ENCODE peak calls at places on chromosomes 13 and 19, in six cellular contexts. One of them, this sample, is unnamed.

GRCh38 chr19:42028304-42029216 is 34.5 kb upstream of the ATP1A3 start:
- DNase-seq in lower leg skin: no peak
- DNase-seq in colonic mucosa: peak
- DNase-seq in MCF 10A: peak
- DNase-seq in endothelial cell: peak
- DNase-seq in MM.1S: no peak
- DNase-seq in this sample: no peak

GRCh38 chr19:32674153-32674958 is 624 bp downstream of the ANKRD27 start:
- DNase-seq in lower leg skin: no peak
- DNase-seq in colonic mucosa: no peak
- DNase-seq in MCF 10A: peak
- DNase-seq in endothelial cell: peak
- DNase-seq in MM.1S: no peak
- DNase-seq in this sample: no peak

GRCh38 chr19:10473192-10473591 is 30.0 kb downstream of the KEAP1 start:
- DNase-seq in lower leg skin: no peak
- DNase-seq in colonic mucosa: no peak
- DNase-seq in MCF 10A: no peak
- DNase-seq in endothelial cell: no peak
- DNase-seq in MM.1S: no peak
- DNase-seq in this sample: no peak

GRCh38 chr19:28420731-28421550 is 792.0 kb downstream of the UQCRFS1 start:
- DNase-seq in lower leg skin: peak
- DNase-seq in colonic mucosa: no peak
- DNase-seq in MCF 10A: no peak
- DNase-seq in endothelial cell: no peak
- DNase-seq in MM.1S: no peak
- DNase-seq in this sample: no peak

GRCh38 chr19:57850553-57851017 is 926 bp downstream of the ZNF587 start:
- DNase-seq in lower leg skin: no peak
- DNase-seq in colonic mucosa: peak
- DNase-seq in MCF 10A: peak
- DNase-seq in endothelial cell: no peak
- DNase-seq in MM.1S: no peak
- DNase-seq in this sample: peak

GRCh38 chr13:36193151-36193855 is 21.1 kb downstream of the SOHLH2 start:
- DNase-seq in lower leg skin: no peak
- DNase-seq in colonic mucosa: no peak
- DNase-seq in MCF 10A: peak
- DNase-seq in endothelial cell: no peak
- DNase-seq in MM.1S: no peak
- DNase-seq in this sample: peak

GRCh38 chr13:45678282-45678681 is 23.8 kb upstream of the CBY2 start:
- DNase-seq in lower leg skin: no peak
- DNase-seq in colonic mucosa: no peak
- DNase-seq in MCF 10A: no peak
- DNase-seq in endothelial cell: no peak
- DNase-seq in MM.1S: no peak
- DNase-seq in this sample: no peak

GRCh38 chr19:34173145-34173956 is 1.0 kb downstream of the LSM14A start:
- DNase-seq in lower leg skin: peak
- DNase-seq in colonic mucosa: peak
- DNase-seq in MCF 10A: peak
- DNase-seq in endothelial cell: peak
- DNase-seq in MM.1S: peak
- DNase-seq in this sample: peak

GRCh38 chr13:48222358-48223015 is 10.5 kb upstream of the ITM2B start:
- DNase-seq in lower leg skin: no peak
- DNase-seq in colonic mucosa: no peak
- DNase-seq in MCF 10A: peak
- DNase-seq in endothelial cell: no peak
- DNase-seq in MM.1S: no peak
- DNase-seq in this sample: peak

GRCh38 chr13:107770541-107770940 is 444.8 kb downstream of the LIG4 start:
- DNase-seq in lower leg skin: no peak
- DNase-seq in colonic mucosa: no peak
- DNase-seq in MCF 10A: no peak
- DNase-seq in endothelial cell: no peak
- DNase-seq in MM.1S: no peak
- DNase-seq in this sample: no peak

GRCh38 chr13:39463611-39464010 is 139.4 kb downstream of the LHFPL6 start:
- DNase-seq in lower leg skin: no peak
- DNase-seq in colonic mucosa: no peak
- DNase-seq in MCF 10A: no peak
- DNase-seq in endothelial cell: no peak
- DNase-seq in MM.1S: no peak
- DNase-seq in this sample: no peak

GRCh38 chr19:10052602-10053360 is 33.3 kb upstream of the SHFL start:
- DNase-seq in lower leg skin: no peak
- DNase-seq in colonic mucosa: no peak
- DNase-seq in MCF 10A: no peak
- DNase-seq in endothelial cell: no peak
- DNase-seq in MM.1S: no peak
- DNase-seq in this sample: no peak

GRCh38 chr19:2507109-2507508 is 31.2 kb downstream of the GADD45B start:
- DNase-seq in lower leg skin: no peak
- DNase-seq in colonic mucosa: peak
- DNase-seq in MCF 10A: peak
- DNase-seq in endothelial cell: no peak
- DNase-seq in MM.1S: no peak
- DNase-seq in this sample: peak

GRCh38 chr19:58318297-58318696 is 8.5 kb upstream of the ZSCAN22 start:
- DNase-seq in lower leg skin: no peak
- DNase-seq in colonic mucosa: no peak
- DNase-seq in MCF 10A: no peak
- DNase-seq in endothelial cell: no peak
- DNase-seq in MM.1S: no peak
- DNase-seq in this sample: no peak

GRCh38 chr19:55867101-55867500 is 30.8 kb downstream of the NLRP4 start:
- DNase-seq in lower leg skin: no peak
- DNase-seq in colonic mucosa: no peak
- DNase-seq in MCF 10A: no peak
- DNase-seq in endothelial cell: no peak
- DNase-seq in MM.1S: no peak
- DNase-seq in this sample: no peak

GRCh38 chr19:16326401-16327130 is 1.9 kb downstream of the KLF2 start:
- DNase-seq in lower leg skin: peak
- DNase-seq in colonic mucosa: no peak
- DNase-seq in MCF 10A: no peak
- DNase-seq in endothelial cell: no peak
- DNase-seq in MM.1S: peak
- DNase-seq in this sample: peak

GRCh38 chr19:4547303-4548237 is 7.7 kb upstream of the LRG1 start:
- DNase-seq in lower leg skin: no peak
- DNase-seq in colonic mucosa: peak
- DNase-seq in MCF 10A: peak
- DNase-seq in endothelial cell: no peak
- DNase-seq in MM.1S: no peak
- DNase-seq in this sample: peak

GRCh38 chr19:15452111-15453047 is 2.6 kb upstream of the WIZ start:
- DNase-seq in lower leg skin: peak
- DNase-seq in colonic mucosa: peak
- DNase-seq in MCF 10A: peak
- DNase-seq in endothelial cell: no peak
- DNase-seq in MM.1S: no peak
- DNase-seq in this sample: peak

GRCh38 chr13:113350065-113350937 is 13.6 kb downstream of the GRTP1 start:
- DNase-seq in lower leg skin: no peak
- DNase-seq in colonic mucosa: no peak
- DNase-seq in MCF 10A: no peak
- DNase-seq in endothelial cell: no peak
- DNase-seq in MM.1S: no peak
- DNase-seq in this sample: no peak
- TF ChIP-seq CTCF in lower leg skin: no peak
- TF ChIP-seq CTCF in colonic mucosa: no peak
- TF ChIP-seq CTCF in MCF 10A: no peak
- TF ChIP-seq CTCF in endothelial cell: no peak
- TF ChIP-seq CTCF in MM.1S: no peak
- TF ChIP-seq CTCF in this sample: no peak

DNA sequence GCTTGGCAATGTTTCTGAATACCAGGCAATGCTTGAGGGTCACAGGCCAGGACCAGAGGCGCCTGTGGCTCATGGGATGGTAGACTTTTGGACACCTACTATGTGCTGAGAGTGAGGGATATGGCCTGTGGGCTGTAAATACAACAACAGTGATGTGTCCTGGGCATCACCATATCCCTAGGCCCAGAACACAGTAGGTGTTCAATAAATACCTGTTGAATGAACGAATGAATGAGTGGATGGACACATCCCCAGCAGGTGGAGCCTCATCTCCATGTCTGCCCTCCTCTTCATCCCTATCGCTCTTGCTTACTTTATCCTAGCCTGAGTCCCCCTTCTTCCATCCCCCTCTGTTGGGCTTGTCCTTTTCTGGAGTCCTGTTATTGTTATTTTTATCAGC is 16.5 kb upstream of the NANOS2 start:
- DNase-seq in lower leg skin: no peak
- DNase-seq in colonic mucosa: no peak
- DNase-seq in MCF 10A: no peak
- DNase-seq in endothelial cell: no peak
- DNase-seq in MM.1S: no peak
- DNase-seq in this sample: no peak
- TF ChIP-seq CTCF in lower leg skin: no peak
- TF ChIP-seq CTCF in colonic mucosa: no peak
- TF ChIP-seq CTCF in MCF 10A: no peak
- TF ChIP-seq CTCF in endothelial cell: no peak
- TF ChIP-seq CTCF in MM.1S: no peak
- TF ChIP-seq CTCF in this sample: peak

DNA sequence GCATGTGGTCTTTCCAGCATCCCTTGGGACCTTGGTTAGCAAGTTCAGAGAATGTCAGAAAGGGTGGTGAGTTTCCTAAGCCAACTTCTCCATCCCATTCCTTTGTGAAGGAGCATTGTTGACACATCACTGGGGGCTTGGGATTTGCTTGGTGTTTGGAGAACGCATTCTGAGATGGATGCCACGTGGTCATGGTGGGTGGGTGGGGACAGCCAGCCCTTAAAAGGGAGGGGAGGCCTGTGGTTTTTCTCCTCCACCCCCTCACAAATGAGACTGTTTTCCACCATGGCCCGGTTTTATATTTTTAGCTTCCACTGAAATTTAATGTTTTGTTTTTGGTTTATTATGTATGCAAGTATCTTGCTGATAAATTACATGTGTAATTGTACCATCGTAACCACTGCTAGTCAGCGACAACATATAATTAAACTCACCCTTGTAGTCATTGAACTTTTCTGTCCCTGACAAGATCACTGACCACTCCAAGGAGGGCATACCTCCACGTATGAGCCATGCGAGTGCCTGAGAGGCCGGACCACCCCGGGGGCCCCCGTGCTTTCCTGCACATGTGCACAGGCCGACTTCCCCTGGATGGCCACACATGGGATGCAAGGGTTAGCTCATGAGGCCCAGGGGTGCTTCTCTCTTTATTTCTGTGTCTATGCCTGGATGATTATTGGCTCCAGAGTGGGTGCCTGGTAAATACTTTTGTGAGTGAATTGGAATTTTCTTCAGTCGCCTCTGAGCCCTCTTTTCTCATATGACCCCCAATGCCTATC is 83.0 kb upstream of the ZNF536 start:
- DNase-seq in lower leg skin: no peak
- DNase-seq in colonic mucosa: no peak
- DNase-seq in MCF 10A: no peak
- DNase-seq in endothelial cell: no peak
- DNase-seq in MM.1S: no peak
- DNase-seq in this sample: no peak
- TF ChIP-seq CTCF in lower leg skin: no peak
- TF ChIP-seq CTCF in colonic mucosa: no peak
- TF ChIP-seq CTCF in MCF 10A: no peak
- TF ChIP-seq CTCF in endothelial cell: no peak
- TF ChIP-seq CTCF in MM.1S: no peak
- TF ChIP-seq CTCF in this sample: no peak

DNA sequence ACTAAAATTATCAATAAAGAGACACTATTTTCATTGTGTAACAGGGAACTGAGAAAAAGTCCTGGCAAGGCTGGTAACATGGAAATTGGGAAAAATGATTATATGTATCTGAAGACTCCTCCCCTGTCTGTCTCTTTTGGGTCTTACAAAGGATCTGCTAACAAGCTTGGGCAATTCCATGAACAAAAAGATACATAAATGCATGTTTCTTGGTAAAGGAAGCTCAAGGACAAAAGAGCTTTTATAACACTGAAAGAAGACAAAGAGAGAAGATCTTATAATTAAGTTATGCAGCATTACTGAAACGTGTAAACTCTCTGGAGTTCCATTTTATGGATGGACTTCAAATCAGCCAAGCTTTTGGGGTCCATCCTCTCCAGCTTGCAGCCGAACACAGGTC is 29.2 kb downstream of the EFNB2 start:
- DNase-seq in lower leg skin: no peak
- DNase-seq in colonic mucosa: no peak
- DNase-seq in MCF 10A: no peak
- DNase-seq in endothelial cell: no peak
- DNase-seq in MM.1S: no peak
- DNase-seq in this sample: no peak
- TF ChIP-seq CTCF in lower leg skin: no peak
- TF ChIP-seq CTCF in colonic mucosa: no peak
- TF ChIP-seq CTCF in MCF 10A: no peak
- TF ChIP-seq CTCF in endothelial cell: no peak
- TF ChIP-seq CTCF in MM.1S: no peak
- TF ChIP-seq CTCF in this sample: no peak

GRCh38 chr13:79642596-79642995 is 161.6 kb downstream of the NDFIP2 start:
- DNase-seq in lower leg skin: no peak
- DNase-seq in colonic mucosa: no peak
- DNase-seq in MCF 10A: no peak
- DNase-seq in endothelial cell: no peak
- DNase-seq in MM.1S: no peak
- DNase-seq in this sample: peak
- TF ChIP-seq CTCF in lower leg skin: no peak
- TF ChIP-seq CTCF in colonic mucosa: no peak
- TF ChIP-seq CTCF in MCF 10A: no peak
- TF ChIP-seq CTCF in endothelial cell: no peak
- TF ChIP-seq CTCF in MM.1S: no peak
- TF ChIP-seq CTCF in this sample: no peak

GRCh38 chr19:46624958-46625661 is at the start of gene PTGIR:
- DNase-seq in lower leg skin: peak
- DNase-seq in colonic mucosa: peak
- DNase-seq in MCF 10A: peak
- DNase-seq in endothelial cell: no peak
- DNase-seq in MM.1S: no peak
- DNase-seq in this sample: peak
- TF ChIP-seq CTCF in lower leg skin: no peak
- TF ChIP-seq CTCF in colonic mucosa: no peak
- TF ChIP-seq CTCF in MCF 10A: no peak
- TF ChIP-seq CTCF in endothelial cell: no peak
- TF ChIP-seq CTCF in MM.1S: no peak
- TF ChIP-seq CTCF in this sample: no peak

DNA sequence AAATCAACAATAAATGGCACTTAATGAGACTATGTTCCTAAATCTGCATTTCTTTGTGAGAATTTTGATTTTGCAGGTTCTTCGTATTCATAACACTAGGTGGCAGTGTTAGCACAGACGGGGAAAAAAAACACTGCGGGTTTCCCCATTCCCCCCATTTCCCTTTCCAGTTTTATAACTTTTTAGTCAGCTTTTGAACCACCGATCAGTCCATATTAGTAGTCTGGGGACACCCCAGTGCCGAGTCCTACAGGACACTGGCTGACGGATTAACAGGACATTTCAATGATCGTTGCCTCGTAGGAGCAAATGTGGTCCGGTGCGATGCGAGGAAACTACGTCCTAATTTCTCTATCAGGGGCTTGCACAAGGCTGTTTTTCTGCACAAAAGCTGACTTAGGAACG is 234.3 kb downstream of the LMO7 start:
- DNase-seq in lower leg skin: no peak
- DNase-seq in colonic mucosa: no peak
- DNase-seq in MCF 10A: peak
- DNase-seq in endothelial cell: no peak
- DNase-seq in MM.1S: peak
- DNase-seq in this sample: peak
- TF ChIP-seq CTCF in lower leg skin: peak
- TF ChIP-seq CTCF in colonic mucosa: peak
- TF ChIP-seq CTCF in MCF 10A: peak
- TF ChIP-seq CTCF in endothelial cell: peak
- TF ChIP-seq CTCF in MM.1S: peak
- TF ChIP-seq CTCF in this sample: peak

This sample was measured in fibroblast of pulmonary artery.